ENCODE peak calls at places on chromosomes 2 and 18, in eight cellular contexts. G is ovary, N is GM06990, F is upper lobe of right lung, H is Caco-2, B is neuronal stem cell, Q is osteoblast, O is neural progenitor cell. V is an unnamed sample.

GRCh38 chr2:174400853-174401252 is 5.3 kb downstream of the SCRN3 start:
- DNase-seq in O (no peak), H (no peak), N (no peak), B (no peak), G (no peak), F (no peak), Q (no peak), V (no peak)

GRCh38 chr2:3208179-3208578 is 169.4 kb downstream of the EIPR1 start:
- DNase-seq in F (no peak), H (no peak), N (no peak), O (no peak), Q (no peak), B (no peak), G (no peak), V (no peak)

GRCh38 chr2:217248312-217248935 is 388.6 kb upstream of the TNP1 start:
- DNase-seq in F (peak; percentile 72), H (no peak), O (no peak), G (peak; percentile 89), N (no peak), Q (no peak), B (no peak), V (peak; percentile 51)

GRCh38 chr2:237895544-237896506 is 36.4 kb downstream of the RAMP1 start:
- DNase-seq in N (no peak), H (no peak), F (peak; percentile 55), Q (peak; percentile 77), B (no peak), O (no peak), G (no peak), V (no peak)

GRCh38 chr2:75432761-75433361 is 127.9 kb downstream of the EVA1A start:
- DNase-seq in H (no peak), B (peak; percentile 20), G (no peak), N (peak; percentile 84), F (peak; percentile 65), Q (no peak), O (peak; percentile 75), V (peak; percentile 45)

GRCh38 chr2:95270541-95271081 is 3.6 kb upstream of the PROM2 start:
- DNase-seq in G (no peak), H (no peak), N (no peak), Q (peak; percentile 71), F (peak; percentile 30), B (no peak), O (no peak), V (no peak)

GRCh38 chr2:220499281-220499680 is 871.9 kb downstream of the SLC4A3 start:
- DNase-seq in B (no peak), N (no peak), F (no peak), G (peak; percentile 26), Q (no peak), O (peak; percentile 11), H (no peak), V (no peak)

GRCh38 chr2:42104621-42105020 is 56.8 kb downstream of the PKDCC start:
- DNase-seq in F (no peak), H (no peak), N (no peak), B (no peak), O (no peak), Q (no peak), G (no peak), V (no peak)

GRCh38 chr18:48455555-48456478 is 46.6 kb upstream of the ZBTB7C start:
- DNase-seq in B (no peak), F (no peak), G (no peak), Q (peak; percentile 95), O (no peak), N (no peak), H (no peak), V (no peak)

GRCh38 chr2:156430978-156431358 is 5.2 kb upstream of the GPD2 start:
- DNase-seq in H (no peak), Q (peak; percentile 80), F (no peak), G (no peak), O (no peak), B (no peak), N (peak; percentile 36), V (no peak)

GRCh38 chr2:236338495-236339184 is 74.4 kb upstream of the ASB18 start:
- DNase-seq in O (peak; percentile 53), F (no peak), Q (no peak), N (no peak), H (no peak), G (peak; percentile 65), B (no peak), V (no peak)

DNA sequence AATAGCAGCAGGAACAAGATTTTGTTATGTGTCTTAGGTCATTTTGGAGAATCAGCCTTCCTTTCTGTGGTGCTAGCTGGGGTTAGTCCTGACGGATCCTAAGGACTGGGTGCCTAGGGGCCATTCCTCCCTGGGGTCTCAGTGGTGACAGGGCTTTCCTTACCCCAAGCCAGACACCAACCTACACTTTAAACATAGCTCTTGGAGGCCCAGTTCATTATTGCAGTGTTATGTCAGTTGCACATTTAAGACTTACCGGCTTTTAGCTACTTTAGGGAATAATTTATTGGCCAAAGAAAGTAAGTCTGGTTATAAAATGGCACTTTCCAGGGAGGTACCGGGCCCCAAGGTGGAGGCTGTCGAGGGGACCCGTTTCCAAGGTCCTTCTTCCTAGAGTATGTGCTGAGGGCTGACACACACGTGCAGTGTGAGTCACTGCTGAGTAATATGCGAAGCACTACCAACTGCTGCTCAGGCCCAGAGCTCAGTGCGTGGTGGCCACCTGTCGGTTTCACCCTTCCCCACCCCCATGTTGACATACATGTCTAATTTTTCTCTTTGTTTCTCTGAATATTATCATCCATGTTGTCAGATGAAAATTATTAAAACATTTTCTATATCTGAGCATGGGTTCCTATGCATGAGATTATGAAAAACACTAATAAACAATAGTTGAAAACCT is 37.0 kb upstream of the GRHL1 start:
- DNase-seq in F (no peak), N (peak; percentile 74), O (no peak), B (no peak), H (no peak), Q (peak; percentile 39), G (no peak), V (no peak)
- H3K36me3 ChIP-seq in F (peaks cover 29% of the 10 kb centered on the region), N (no peaks in the 10 kb centered on the region), O (peaks cover 3% of the 10 kb centered on the region), B (peaks cover 8% of the 10 kb centered on the region), H (peaks cover 3% of the 10 kb centered on the region), Q (peaks cover 18% of the 10 kb centered on the region), G (no peaks in the 10 kb centered on the region), V (peaks cover 7% of the 10 kb centered on the region)

GRCh38 chr2:85037622-85038021 is 66.7 kb downstream of the KCMF1 start:
- DNase-seq in H (no peak), G (no peak), Q (no peak), O (no peak), F (no peak), B (no peak), N (no peak), V (no peak)

DNA sequence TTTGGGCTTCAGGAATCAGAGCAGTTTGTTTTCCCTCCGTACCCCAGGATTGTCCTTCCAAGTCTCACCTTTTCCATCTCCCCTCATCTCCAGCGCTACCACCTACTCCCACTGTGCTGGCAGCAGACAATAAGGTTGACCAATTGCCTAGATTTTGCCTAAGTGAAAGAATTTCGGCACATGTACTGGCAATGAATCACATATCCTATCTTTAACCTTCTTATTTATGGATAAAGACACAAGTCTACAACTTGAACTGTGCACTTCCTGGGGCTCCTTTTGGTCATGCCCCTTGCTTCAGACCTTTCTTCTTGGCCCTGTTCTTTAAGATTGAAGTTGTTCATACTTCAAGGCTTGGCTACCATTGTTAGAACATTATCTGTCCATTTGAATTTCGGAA is 71.4 kb downstream of the KCMF1 start:
- DNase-seq in G (no peak), B (no peak), Q (no peak), O (no peak), F (no peak), H (no peak), N (no peak), V (no peak)
- H3K36me3 ChIP-seq in G (no peaks in the 10 kb centered on the region), B (peaks cover 18% of the 10 kb centered on the region), Q (peaks cover 42% of the 10 kb centered on the region), O (peaks cover 13% of the 10 kb centered on the region), F (peaks cover 83% of the 10 kb centered on the region), H (no peaks in the 10 kb centered on the region), N (peaks cover 4% of the 10 kb centered on the region), V (peaks cover 37% of the 10 kb centered on the region)

GRCh38 chr2:54955674-54956391 is 94.4 kb downstream of the RTN4 start:
- DNase-seq in B (no peak), G (no peak), N (no peak), H (peak; percentile 62), Q (no peak), F (no peak), O (no peak), V (no peak)
- H3K36me3 ChIP-seq in B (no peaks in the 10 kb centered on the region), G (no peaks in the 10 kb centered on the region), N (no peaks in the 10 kb centered on the region), H (no peaks in the 10 kb centered on the region), Q (no peaks in the 10 kb centered on the region), F (no peaks in the 10 kb centered on the region), O (no peaks in the 10 kb centered on the region), V (no peaks in the 10 kb centered on the region)

DNA sequence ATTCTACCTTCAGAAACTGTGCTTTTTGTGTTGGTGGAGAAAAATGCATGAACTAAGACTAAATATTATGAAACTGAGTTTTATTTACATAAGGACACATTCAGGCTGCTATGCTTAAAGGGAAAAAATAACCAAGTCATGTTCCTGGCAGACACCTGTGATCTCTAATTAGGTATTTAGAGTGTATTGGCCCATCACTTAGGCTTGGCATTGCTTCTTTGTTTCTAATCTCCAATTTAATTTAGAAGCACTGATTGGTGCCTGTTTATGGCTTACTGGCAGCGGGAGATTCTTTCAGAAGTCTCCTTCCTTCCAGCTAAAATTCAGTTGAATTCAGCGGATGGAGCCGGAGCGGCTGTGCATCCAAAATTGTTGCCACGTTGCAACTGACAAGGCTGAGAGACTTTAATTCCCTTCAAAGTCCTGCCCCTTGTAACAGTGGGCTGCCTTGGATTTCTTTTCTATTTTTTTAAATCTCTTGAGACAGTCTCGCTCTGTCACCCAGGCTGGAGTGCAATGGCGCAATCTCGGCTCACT is 66.5 kb downstream of the VWA3B start:
- DNase-seq in F (no peak), H (no peak), O (no peak), G (no peak), B (no peak), Q (no peak), N (no peak), V (no peak)
- H3K36me3 ChIP-seq in F (no peaks in the 10 kb centered on the region), H (no peaks in the 10 kb centered on the region), O (no peaks in the 10 kb centered on the region), G (no peaks in the 10 kb centered on the region), B (no peaks in the 10 kb centered on the region), Q (no peaks in the 10 kb centered on the region), N (no peaks in the 10 kb centered on the region), V (no peaks in the 10 kb centered on the region)

GRCh38 chr2:43556256-43556655 is 39.6 kb downstream of the THADA start:
- DNase-seq in B (no peak), G (no peak), N (no peak), O (no peak), Q (no peak), H (no peak), F (no peak), V (no peak)

GRCh38 chr2:43553341-43553855 is 42.4 kb downstream of the THADA start:
- DNase-seq in N (no peak), B (no peak), F (no peak), H (no peak), O (peak; percentile 23), G (no peak), Q (no peak), V (peak; percentile 15)
- H3K36me3 ChIP-seq in N (peaks cover 7% of the 10 kb centered on the region), B (peaks cover 7% of the 10 kb centered on the region), F (peaks cover 61% of the 10 kb centered on the region), H (peaks cover 2% of the 10 kb centered on the region), O (peaks cover 43% of the 10 kb centered on the region), G (no peaks in the 10 kb centered on the region), Q (peaks cover 80% of the 10 kb centered on the region), V (peaks cover 19% of the 10 kb centered on the region)

DNA sequence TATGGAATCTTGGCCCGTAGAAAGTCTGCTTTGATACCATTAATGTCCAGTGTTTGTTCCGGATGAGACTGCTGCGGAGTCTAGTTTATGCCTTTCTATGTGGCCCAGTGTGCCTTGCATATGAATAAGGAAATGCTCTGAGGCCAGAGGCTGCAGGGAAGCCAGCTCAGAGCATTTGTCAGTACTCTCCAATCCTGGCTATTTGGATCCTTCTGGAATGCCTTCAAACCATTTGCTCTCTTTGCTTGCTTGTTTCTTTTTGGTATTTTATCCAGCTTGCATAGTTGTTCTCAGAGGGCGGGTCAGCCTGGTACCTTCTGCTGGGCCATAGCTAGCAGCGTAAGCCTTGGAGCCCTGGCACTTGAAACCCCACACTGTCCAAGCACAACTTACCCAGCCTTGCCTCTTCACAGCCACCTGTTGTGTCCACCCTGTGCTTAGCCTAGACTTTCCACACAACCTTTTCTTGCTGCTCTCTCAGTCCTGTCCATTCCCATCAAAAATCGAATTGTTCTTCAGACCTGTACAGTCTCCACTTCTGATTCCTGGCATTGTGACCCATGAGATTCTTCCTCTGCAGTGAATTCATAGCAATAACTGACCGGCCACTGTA is 20.5 kb downstream of the CENPO start:
- DNase-seq in F (no peak), Q (peak; percentile 62), O (no peak), H (no peak), G (no peak), N (no peak), B (no peak), V (no peak)
- H3K36me3 ChIP-seq in F (peaks cover 15% of the 10 kb centered on the region), Q (peaks cover 24% of the 10 kb centered on the region), O (peaks cover 23% of the 10 kb centered on the region), H (peaks cover 2% of the 10 kb centered on the region), G (no peaks in the 10 kb centered on the region), N (peaks cover 13% of the 10 kb centered on the region), B (peaks cover 27% of the 10 kb centered on the region), V (peaks cover 56% of the 10 kb centered on the region)

V was measured in HAP-1.